ENCODE peak calls at places on chromosomes 5 and 9, in five cellular contexts. One of them, this sample, is unnamed.

GRCh38 chr5:54243483-54244080 is 66.8 kb downstream of the ARL15 start:
- DNase-seq in Calu3: peak
- DNase-seq in Peyer's patch: peak
- DNase-seq in AG10803: peak
- DNase-seq in natural killer cell: no peak
- DNase-seq in this sample: no peak

GRCh38 chr5:177302354-177303110 is 987 bp downstream of the RAB24 start:
- DNase-seq in AG10803: peak
- DNase-seq in natural killer cell: no peak
- DNase-seq in Peyer's patch: no peak
- DNase-seq in Calu3: no peak
- DNase-seq in this sample: no peak

GRCh38 chr5:159737263-159737662 is 179.0 kb upstream of the ADRA1B start:
- DNase-seq in Calu3: no peak
- DNase-seq in Peyer's patch: no peak
- DNase-seq in AG10803: peak
- DNase-seq in natural killer cell: no peak
- DNase-seq in this sample: no peak

GRCh38 chr5:137751869-137752491 is 2.2 kb downstream of the HNRNPA0 start:
- DNase-seq in Calu3: peak
- DNase-seq in natural killer cell: no peak
- DNase-seq in Peyer's patch: peak
- DNase-seq in AG10803: peak
- DNase-seq in this sample: no peak

GRCh38 chr5:132765311-132766019 is 11.6 kb downstream of the SEPTIN8 start:
- DNase-seq in Calu3: no peak
- DNase-seq in Peyer's patch: peak
- DNase-seq in natural killer cell: no peak
- DNase-seq in AG10803: no peak
- DNase-seq in this sample: no peak

GRCh38 chr5:175609504-175609903 is 48.4 kb upstream of the HRH2 start:
- DNase-seq in natural killer cell: no peak
- DNase-seq in AG10803: no peak
- DNase-seq in Peyer's patch: no peak
- DNase-seq in Calu3: no peak
- DNase-seq in this sample: no peak

GRCh38 chr9:124754289-124754688 is 16.8 kb downstream of the NR6A1 start:
- DNase-seq in natural killer cell: no peak
- DNase-seq in AG10803: peak
- DNase-seq in Calu3: no peak
- DNase-seq in Peyer's patch: no peak
- DNase-seq in this sample: no peak

GRCh38 chr5:164355267-164355830 is 849.9 kb downstream of the MAT2B start:
- DNase-seq in natural killer cell: no peak
- DNase-seq in AG10803: no peak
- DNase-seq in Calu3: no peak
- DNase-seq in Peyer's patch: no peak
- DNase-seq in this sample: no peak

GRCh38 chr9:32863291-32863690 is 80.0 kb downstream of the TMEM215 start:
- DNase-seq in Peyer's patch: no peak
- DNase-seq in natural killer cell: no peak
- DNase-seq in AG10803: no peak
- DNase-seq in Calu3: no peak
- DNase-seq in this sample: no peak

GRCh38 chr5:891117-891836 is 1.3 kb downstream of the BRD9 start:
- DNase-seq in AG10803: no peak
- DNase-seq in Calu3: no peak
- DNase-seq in Peyer's patch: no peak
- DNase-seq in natural killer cell: no peak
- DNase-seq in this sample: no peak

GRCh38 chr9:99075246-99075912 is 29.5 kb upstream of the TGFBR1 start:
- DNase-seq in natural killer cell: no peak
- DNase-seq in Calu3: no peak
- DNase-seq in AG10803: peak
- DNase-seq in Peyer's patch: no peak
- DNase-seq in this sample: no peak

GRCh38 chr9:26308328-26308727 is 584.3 kb downstream of the CAAP1 start:
- DNase-seq in Calu3: no peak
- DNase-seq in AG10803: peak
- DNase-seq in Peyer's patch: no peak
- DNase-seq in natural killer cell: no peak
- DNase-seq in this sample: no peak

GRCh38 chr5:27962201-27962600 is 923.8 kb upstream of the CDH9 start:
- DNase-seq in AG10803: no peak
- DNase-seq in Calu3: no peak
- DNase-seq in natural killer cell: no peak
- DNase-seq in Peyer's patch: no peak
- DNase-seq in this sample: no peak

GRCh38 chr5:83244516-83244915 is 167.2 kb downstream of the XRCC4 start:
- DNase-seq in AG10803: no peak
- DNase-seq in Calu3: no peak
- DNase-seq in natural killer cell: no peak
- DNase-seq in Peyer's patch: no peak
- DNase-seq in this sample: no peak

GRCh38 chr9:16150938-16151650 is 598.3 kb downstream of the CCDC171 start:
- DNase-seq in AG10803: no peak
- DNase-seq in Peyer's patch: no peak
- DNase-seq in Calu3: no peak
- DNase-seq in natural killer cell: no peak
- DNase-seq in this sample: no peak

GRCh38 chr9:37788328-37788727 is 3.5 kb upstream of the EXOSC3 start:
- DNase-seq in Peyer's patch: no peak
- DNase-seq in natural killer cell: no peak
- DNase-seq in AG10803: no peak
- DNase-seq in Calu3: no peak
- DNase-seq in this sample: no peak

GRCh38 chr5:34552686-34553085 is 103.4 kb upstream of the RAI14 start:
- DNase-seq in AG10803: no peak
- DNase-seq in natural killer cell: no peak
- DNase-seq in Calu3: no peak
- DNase-seq in Peyer's patch: no peak
- DNase-seq in this sample: no peak

GRCh38 chr5:86320266-86320665 is 297.5 kb upstream of the COX7C start:
- DNase-seq in Calu3: no peak
- DNase-seq in AG10803: no peak
- DNase-seq in natural killer cell: no peak
- DNase-seq in Peyer's patch: no peak
- DNase-seq in this sample: no peak

GRCh38 chr9:126491256-126491879 is 122.4 kb upstream of the LMX1B start:
- DNase-seq in Peyer's patch: peak
- DNase-seq in AG10803: peak
- DNase-seq in Calu3: peak
- DNase-seq in natural killer cell: no peak
- DNase-seq in this sample: peak

GRCh38 chr5:66807743-66808142 is 211.6 kb downstream of the MAST4 start:
- DNase-seq in Calu3: peak
- DNase-seq in natural killer cell: no peak
- DNase-seq in Peyer's patch: no peak
- DNase-seq in AG10803: peak
- DNase-seq in this sample: no peak

GRCh38 chr5:90689064-90689463 is 130.5 kb downstream of the ADGRV1 start:
- DNase-seq in AG10803: no peak
- DNase-seq in natural killer cell: no peak
- DNase-seq in Calu3: no peak
- DNase-seq in Peyer's patch: no peak
- DNase-seq in this sample: no peak

GRCh38 chr5:90709323-90710148 is 150.9 kb downstream of the ADGRV1 start:
- DNase-seq in natural killer cell: no peak
- DNase-seq in Calu3: peak
- DNase-seq in AG10803: peak
- DNase-seq in Peyer's patch: no peak
- DNase-seq in this sample: no peak

GRCh38 chr5:84343171-84343570 is 41.5 kb downstream of the EDIL3 start:
- DNase-seq in natural killer cell: no peak
- DNase-seq in Calu3: no peak
- DNase-seq in Peyer's patch: no peak
- DNase-seq in AG10803: peak
- DNase-seq in this sample: no peak

GRCh38 chr5:29321591-29321990 is 1871.9 kb upstream of the CDH6 start:
- DNase-seq in AG10803: no peak
- DNase-seq in Peyer's patch: no peak
- DNase-seq in Calu3: no peak
- DNase-seq in natural killer cell: no peak
- DNase-seq in this sample: no peak

GRCh38 chr5:14270212-14270702 is 127.1 kb downstream of the TRIO start:
- DNase-seq in AG10803: peak
- DNase-seq in Calu3: peak
- DNase-seq in Peyer's patch: no peak
- DNase-seq in natural killer cell: no peak
- DNase-seq in this sample: no peak

GRCh38 chr5:75667586-75667985 is 49.7 kb downstream of the POC5 start:
- DNase-seq in natural killer cell: no peak
- DNase-seq in Calu3: no peak
- DNase-seq in Peyer's patch: no peak
- DNase-seq in AG10803: no peak
- DNase-seq in this sample: no peak
- TF ChIP-seq CTCF in natural killer cell: no peak
- TF ChIP-seq CTCF in Calu3: no peak
- TF ChIP-seq CTCF in Peyer's patch: no peak
- TF ChIP-seq CTCF in AG10803: peak
- TF ChIP-seq CTCF in this sample: no peak

GRCh38 chr9:34374339-34374738 is 2.4 kb downstream of the MYORG start:
- DNase-seq in natural killer cell: no peak
- DNase-seq in AG10803: no peak
- DNase-seq in Calu3: no peak
- DNase-seq in Peyer's patch: no peak
- DNase-seq in this sample: no peak

GRCh38 chr9:34374905-34375552 is 1.7 kb downstream of the MYORG start:
- DNase-seq in AG10803: no peak
- DNase-seq in Calu3: peak
- DNase-seq in natural killer cell: no peak
- DNase-seq in Peyer's patch: peak
- DNase-seq in this sample: no peak

GRCh38 chr9:34377402-34377741 is 674 bp upstream of the MYORG start:
- DNase-seq in Calu3: peak
- DNase-seq in AG10803: no peak
- DNase-seq in natural killer cell: no peak
- DNase-seq in Peyer's patch: peak
- DNase-seq in this sample: no peak

GRCh38 chr9:34376596-34377401 is at the start of gene MYORG:
- DNase-seq in Calu3: peak
- DNase-seq in natural killer cell: peak
- DNase-seq in AG10803: peak
- DNase-seq in Peyer's patch: peak
- DNase-seq in this sample: peak

DNA sequence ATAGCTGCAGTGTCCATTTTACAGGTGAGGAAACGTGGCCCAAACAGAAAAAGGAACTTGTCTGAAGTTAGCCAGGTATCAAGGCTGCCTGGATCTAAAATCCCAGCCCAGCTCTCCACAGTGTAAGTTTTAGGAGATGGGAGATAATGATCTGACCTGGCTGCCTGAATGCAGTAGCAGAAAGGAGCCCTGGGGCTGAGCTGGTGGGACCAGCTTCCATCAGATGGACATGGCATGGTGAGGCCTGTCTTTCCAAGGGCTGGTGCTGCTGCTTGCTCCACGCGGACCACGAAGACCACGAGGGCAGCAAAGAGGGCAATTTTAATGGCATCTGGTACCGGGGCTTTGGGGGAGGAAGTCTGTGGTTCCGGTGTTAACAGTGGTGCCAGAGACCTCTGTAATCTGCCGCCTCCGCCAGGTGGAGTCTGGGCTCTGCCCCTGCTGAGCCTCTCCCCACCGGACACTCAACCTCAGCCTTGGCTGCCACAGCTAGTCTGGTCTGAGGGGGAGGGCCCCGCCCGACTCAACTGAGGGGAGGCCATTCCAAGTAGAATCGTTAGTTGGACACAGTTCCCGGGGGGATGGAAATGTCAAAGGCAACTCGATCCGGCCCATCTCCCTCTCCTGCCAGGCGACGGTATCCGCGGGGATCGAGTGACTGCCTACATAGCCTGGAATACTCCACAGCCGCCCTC is 650 bp downstream of the MYORG start:
- DNase-seq in Peyer's patch: peak
- DNase-seq in Calu3: peak
- DNase-seq in AG10803: no peak
- DNase-seq in natural killer cell: peak
- DNase-seq in this sample: peak
- TF ChIP-seq CTCF in Peyer's patch: peak
- TF ChIP-seq CTCF in Calu3: no peak
- TF ChIP-seq CTCF in AG10803: no peak
- TF ChIP-seq CTCF in natural killer cell: no peak
- TF ChIP-seq CTCF in this sample: peak

DNA sequence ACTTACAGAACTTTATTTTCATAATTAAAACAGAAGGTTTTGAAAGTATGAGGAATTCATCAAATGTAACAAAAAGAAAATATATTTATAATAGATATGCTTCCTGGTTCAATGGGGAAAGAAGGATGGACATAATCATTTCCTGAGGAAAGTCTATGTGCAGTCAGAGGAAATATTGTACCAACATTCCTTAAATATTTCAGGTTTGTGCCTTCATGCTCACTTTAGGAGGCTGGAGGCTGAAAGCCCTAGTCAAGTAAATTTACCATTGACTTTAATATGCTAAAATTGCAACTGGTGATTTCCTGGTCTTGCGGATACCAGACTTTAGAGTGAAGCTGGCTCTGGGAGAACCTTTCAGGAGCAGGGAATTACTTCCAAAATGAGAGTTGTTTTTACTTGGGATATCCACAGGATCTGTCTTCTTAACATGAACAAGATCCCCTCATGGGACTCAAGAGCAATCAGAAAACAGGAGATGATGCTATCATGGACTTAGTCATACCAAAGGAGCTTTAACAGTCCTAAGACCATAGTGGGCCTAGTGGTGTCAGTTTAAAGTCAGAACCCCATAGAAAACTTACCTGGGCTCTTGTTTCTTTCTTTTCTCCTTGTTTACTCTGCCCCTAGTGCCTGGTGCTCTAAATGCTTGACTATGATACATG is 762.8 kb upstream of the GRAMD2B start:
- DNase-seq in Peyer's patch: no peak
- DNase-seq in natural killer cell: no peak
- DNase-seq in AG10803: no peak
- DNase-seq in Calu3: no peak
- DNase-seq in this sample: no peak
- TF ChIP-seq CTCF in Peyer's patch: no peak
- TF ChIP-seq CTCF in natural killer cell: no peak
- TF ChIP-seq CTCF in AG10803: no peak
- TF ChIP-seq CTCF in Calu3: no peak
- TF ChIP-seq CTCF in this sample: no peak

DNA sequence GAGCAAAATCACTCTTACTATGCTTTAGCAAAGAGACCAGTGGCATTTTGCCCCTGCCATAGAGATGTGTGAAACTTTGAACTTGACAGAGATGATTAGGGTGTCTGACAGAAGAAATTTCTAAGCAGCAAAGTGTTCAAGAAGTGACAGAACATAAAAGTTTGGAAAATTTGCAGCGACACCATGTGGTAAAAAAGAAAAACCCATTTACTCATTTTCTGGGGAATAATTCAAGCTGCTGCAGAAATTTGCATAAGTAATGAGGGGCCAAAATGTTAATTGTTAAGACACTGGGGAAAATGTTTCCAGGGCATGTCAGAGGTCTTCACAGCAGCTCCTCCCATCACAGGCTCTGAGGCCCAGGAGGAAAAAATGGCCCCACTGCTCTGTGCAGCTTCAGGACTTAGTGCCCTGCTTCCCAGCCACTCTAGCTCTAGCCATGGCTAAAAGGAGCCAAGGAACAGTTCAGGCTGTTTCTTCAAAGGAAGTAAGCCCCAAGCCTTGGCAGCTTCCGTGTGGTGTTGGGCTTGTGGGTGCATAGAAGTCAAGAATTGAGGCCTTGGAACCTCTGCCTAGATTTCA is 6.1 kb upstream of the AP3B1 start:
- DNase-seq in Calu3: no peak
- DNase-seq in AG10803: peak
- DNase-seq in Peyer's patch: no peak
- DNase-seq in natural killer cell: no peak
- DNase-seq in this sample: no peak
- TF ChIP-seq CTCF in Calu3: no peak
- TF ChIP-seq CTCF in AG10803: peak
- TF ChIP-seq CTCF in Peyer's patch: peak
- TF ChIP-seq CTCF in natural killer cell: no peak
- TF ChIP-seq CTCF in this sample: peak